ENCODE peak calls at places on chromosomes 7 and 10, in five cellular contexts. N is lower lobe of right lung; Y is NK-92 treated with Interleukin-12 subunit alpha and Interleukin-12 subunit beta, amount 100 ng/mL, for 24 hours; J is WTC11; Z is EL. V is an unnamed sample.

GRCh38 chr7:121384159-121384745 is 11.9 kb downstream of the FAM3C start:
- DNase-seq in N (no peak), Y (no peak), J (no peak), Z (no peak), V (no peak)

GRCh38 chr10:63390521-63390920 is 75.3 kb downstream of the JMJD1C start:
- DNase-seq in N (no peak), Y (no peak), J (no peak), Z (no peak), V (no peak)

GRCh38 chr10:72164617-72165016 is 51.2 kb upstream of the ANAPC16 start:
- DNase-seq in N (no peak), Y (no peak), J (no peak), Z (no peak), V (no peak)

GRCh38 chr10:3959370-3960266 is 174.6 kb upstream of the KLF6 start:
- DNase-seq in N (no peak), Y (no peak), J (no peak), Z (no peak), V (no peak)

GRCh38 chr10:132405463-132405991 is 8.5 kb downstream of the PWWP2B start:
- DNase-seq in N (peak), Y (no peak), J (no peak), Z (no peak), V (peak)

GRCh38 chr10:13788701-13789447 is 202.1 kb downstream of the PRPF18 start:
- DNase-seq in N (no peak), Y (no peak), J (no peak), Z (peak), V (peak)

GRCh38 chr10:47276576-47277351 is 23.2 kb upstream of the GDF10 start:
- DNase-seq in N (no peak), Y (no peak), J (no peak), Z (no peak), V (no peak)

GRCh38 chr7:111855161-111855841 is 293.0 kb upstream of the IMMP2L start:
- DNase-seq in N (no peak), Y (no peak), J (peak), Z (peak), V (no peak)

GRCh38 chr7:108492742-108493141 is 33.2 kb downstream of the PNPLA8 start:
- DNase-seq in N (no peak), Y (no peak), J (no peak), Z (no peak), V (no peak)

GRCh38 chr7:135923700-135924261 is 53.4 kb downstream of the MTPN start:
- DNase-seq in N (no peak), Y (no peak), J (no peak), Z (peak), V (no peak)

GRCh38 chr7:115593111-115593510 is 437.5 kb downstream of the TFEC start:
- DNase-seq in N (no peak), Y (no peak), J (no peak), Z (no peak), V (no peak)

GRCh38 chr10:69056129-69056528 is 31.8 kb upstream of the SRGN start:
- DNase-seq in N (peak), Y (peak), J (no peak), Z (peak), V (peak)

GRCh38 chr7:80106498-80107113 is 28.0 kb upstream of the GNAI1 start:
- DNase-seq in N (no peak), Y (no peak), J (no peak), Z (no peak), V (no peak)

GRCh38 chr7:53835301-53835700 is 706.9 kb upstream of the VSTM2A start:
- DNase-seq in N (no peak), Y (no peak), J (no peak), Z (no peak), V (no peak)

GRCh38 chr7:80284848-80285247 is 150.2 kb downstream of the GNAI1 start:
- DNase-seq in N (no peak), Y (no peak), J (no peak), Z (peak), V (no peak)

GRCh38 chr10:3406556-3406955 is 234.0 kb upstream of the PITRM1 start:
- DNase-seq in N (no peak), Y (no peak), J (no peak), Z (no peak), V (no peak)

GRCh38 chr10:22662693-22663330 is 51.6 kb downstream of the PIP4K2A start:
- DNase-seq in N (no peak), Y (no peak), J (no peak), Z (no peak), V (no peak)

GRCh38 chr7:26202019-26202985 is 757 bp downstream of the CBX3 start:
- DNase-seq in N (peak), Y (peak), J (peak), Z (no peak), V (peak)

GRCh38 chr7:34247468-34247867 is 342.1 kb downstream of the BMPER start:
- DNase-seq in N (no peak), Y (no peak), J (no peak), Z (peak), V (no peak)

GRCh38 chr10:132203256-132204077 is 16.7 kb downstream of the DPYSL4 start:
- DNase-seq in N (peak), Y (no peak), J (no peak), Z (no peak), V (peak)

GRCh38 chr7:108525327-108525984 is 479 bp downstream of the PNPLA8 start:
- DNase-seq in N (no peak), Y (peak), J (peak), Z (peak), V (peak)

GRCh38 chr7:107109955-107110354 is 58.8 kb upstream of the HBP1 start:
- DNase-seq in N (no peak), Y (no peak), J (no peak), Z (no peak), V (no peak)

GRCh38 chr7:103148131-103148993 is 537 bp downstream of the NAPEPLD start:
- DNase-seq in N (no peak), Y (no peak), J (no peak), Z (no peak), V (no peak)

GRCh38 chr7:691361-692045 is 35.0 kb upstream of the DNAAF5 start:
- DNase-seq in N (no peak), Y (no peak), J (peak), Z (no peak), V (no peak)

GRCh38 chr10:110612629-110613028 is 31.5 kb upstream of the RBM20 start:
- DNase-seq in N (no peak), Y (no peak), J (no peak), Z (no peak), V (no peak)

GRCh38 chr7:129796186-129796775 is 156.5 kb downstream of the UBE2H start:
- DNase-seq in N (no peak), Y (no peak), J (peak), Z (no peak), V (no peak)

GRCh38 chr7:139393621-139394215 is 34.0 kb downstream of the LUC7L2 start:
- DNase-seq in N (no peak), Y (no peak), J (no peak), Z (peak), V (no peak)

GRCh38 chr7:131581241-131582157 is 25.1 kb upstream of the PODXL start:
- DNase-seq in N (peak), Y (no peak), J (no peak), Z (no peak), V (peak)

GRCh38 chr7:20458483-20458882 is 127.8 kb downstream of the ITGB8 start:
- DNase-seq in N (no peak), Y (no peak), J (no peak), Z (no peak), V (no peak)

GRCh38 chr7:133761459-133761858 is 365.7 kb upstream of the LRGUK start:
- DNase-seq in N (no peak), Y (no peak), J (no peak), Z (no peak), V (no peak)

GRCh38 chr7:41942468-41943097 is 239.7 kb upstream of the INHBA start:
- DNase-seq in N (no peak), Y (no peak), J (no peak), Z (peak), V (no peak)

GRCh38 chr7:25894902-25895791 is 256.9 kb upstream of the NFE2L3 start:
- DNase-seq in N (peak), Y (no peak), J (peak), Z (peak), V (peak)

GRCh38 chr10:118110750-118111149 is 64.0 kb upstream of the RAB11FIP2 start:
- DNase-seq in N (no peak), Y (no peak), J (no peak), Z (no peak), V (no peak)

GRCh38 chr7:17937506-17938115 is 2.7 kb downstream of the SNX13 start:
- DNase-seq in N (no peak), Y (no peak), J (no peak), Z (peak), V (no peak)

GRCh38 chr7:66198956-66199355 is 6.2 kb upstream of the TPST1 start:
- DNase-seq in N (no peak), Y (no peak), J (no peak), Z (no peak), V (no peak)

GRCh38 chr10:117241541-117242462 is 888 bp downstream of the SLC18A2 start:
- DNase-seq in N (no peak), Y (no peak), J (peak), Z (no peak), V (no peak)